ENCODE peak calls at places on chromosomes 2 and 18, in six cellular contexts. Y is K562, H is H1, Z is HCT116, T is GM12878, X is HepG2. R is an unnamed sample. For H3K27me3, the result is how much of the 10 kb centered on the place peaks cover.

GRCh38 chr2:199690225-199690624 is 160.8 kb downstream of the FTCDNL1 start:
- DNase-seq in Y (no peak), H (no peak), Z (no peak), T (no peak), X (no peak), R (no peak)

GRCh38 chr2:120439637-120440384 is 93.9 kb downstream of the INHBB start:
- DNase-seq in Y (no peak), H (no peak), Z (no peak), T (no peak), X (peak), R (no peak)

GRCh38 chr2:223058952-223059716 is 7.1 kb downstream of the KCNE4 start:
- DNase-seq in Y (peak), H (no peak), Z (no peak), T (no peak), X (peak), R (no peak)

GRCh38 chr2:241966671-241967070 is 97.1 kb downstream of the RTP5 start:
- DNase-seq in Y (no peak), H (no peak), Z (no peak), T (no peak), X (no peak), R (no peak)

GRCh38 chr2:216013080-216013909 is at the start of gene MREG:
- DNase-seq in Y (peak), H (peak), Z (peak), T (no peak), X (peak), R (peak)

GRCh38 chr2:140695163-140695562 is 1435.7 kb downstream of the LRP1B start:
- DNase-seq in Y (no peak), H (no peak), Z (peak), T (no peak), X (peak), R (peak)

GRCh38 chr2:165239230-165239629 is at the start of gene SCN2A:
- DNase-seq in Y (peak), H (no peak), Z (peak), T (no peak), X (peak), R (peak)

GRCh38 chr2:235768606-235769005 is 274.8 kb downstream of the AGAP1 start:
- DNase-seq in Y (no peak), H (no peak), Z (no peak), T (no peak), X (no peak), R (no peak)

GRCh38 chr2:52117299-52117698 is 1085.4 kb upstream of the NRXN1 start:
- DNase-seq in Y (no peak), H (no peak), Z (no peak), T (no peak), X (no peak), R (no peak)

GRCh38 chr2:167862787-167863186 is 384.6 kb downstream of the STK39 start:
- DNase-seq in Y (no peak), H (no peak), Z (no peak), T (peak), X (no peak), R (no peak)

GRCh38 chr2:217834057-217834620 is 168.7 kb downstream of the TNS1 start:
- DNase-seq in Y (no peak), H (no peak), Z (no peak), T (no peak), X (no peak), R (no peak)

GRCh38 chr18:45728341-45729010 is 4.5 kb downstream of the SLC14A1 start:
- DNase-seq in Y (no peak), H (no peak), Z (no peak), T (no peak), X (no peak), R (no peak)

GRCh38 chr2:207920721-207921120 is 104.6 kb downstream of the PLEKHM3 start:
- DNase-seq in Y (no peak), H (no peak), Z (no peak), T (no peak), X (no peak), R (no peak)

GRCh38 chr2:40304340-40304739 is 147.6 kb downstream of the SLC8A1 start:
- DNase-seq in Y (no peak), H (no peak), Z (no peak), T (no peak), X (no peak), R (no peak)

GRCh38 chr2:83420993-83421392 is 1038.1 kb downstream of the SUCLG1 start:
- DNase-seq in Y (no peak), H (no peak), Z (no peak), T (no peak), X (no peak), R (no peak)

GRCh38 chr2:129641371-129641770 is 338.1 kb upstream of the RAB6C start:
- DNase-seq in Y (no peak), H (no peak), Z (no peak), T (no peak), X (no peak), R (no peak)

GRCh38 chr2:18009891-18010290 is 131.4 kb downstream of the KCNS3 start:
- DNase-seq in Y (no peak), H (no peak), Z (no peak), T (no peak), X (no peak), R (no peak)

GRCh38 chr18:25349131-25349925 is 2.6 kb downstream of the ZNF521 start:
- DNase-seq in Y (no peak), H (no peak), Z (no peak), T (no peak), X (no peak), R (no peak)

GRCh38 chr18:25351280-25351772 is 640 bp downstream of the ZNF521 start:
- DNase-seq in Y (no peak), H (no peak), Z (no peak), T (no peak), X (no peak), R (no peak)

GRCh38 chr18:25349926-25350560 is 1.9 kb downstream of the ZNF521 start:
- DNase-seq in Y (no peak), H (no peak), Z (no peak), T (no peak), X (no peak), R (no peak)

GRCh38 chr18:25351773-25352628 is at the start of gene ZNF521:
- DNase-seq in Y (peak), H (peak), Z (peak), T (no peak), X (peak), R (peak)

GRCh38 chr18:25350561-25351201 is 1.3 kb downstream of the ZNF521 start:
- DNase-seq in Y (no peak), H (no peak), Z (no peak), T (no peak), X (no peak), R (no peak)
- H3K27me3 ChIP-seq in Y (under half), H (under half), Z (under half), T (under half), X (under half), R (under half)

DNA sequence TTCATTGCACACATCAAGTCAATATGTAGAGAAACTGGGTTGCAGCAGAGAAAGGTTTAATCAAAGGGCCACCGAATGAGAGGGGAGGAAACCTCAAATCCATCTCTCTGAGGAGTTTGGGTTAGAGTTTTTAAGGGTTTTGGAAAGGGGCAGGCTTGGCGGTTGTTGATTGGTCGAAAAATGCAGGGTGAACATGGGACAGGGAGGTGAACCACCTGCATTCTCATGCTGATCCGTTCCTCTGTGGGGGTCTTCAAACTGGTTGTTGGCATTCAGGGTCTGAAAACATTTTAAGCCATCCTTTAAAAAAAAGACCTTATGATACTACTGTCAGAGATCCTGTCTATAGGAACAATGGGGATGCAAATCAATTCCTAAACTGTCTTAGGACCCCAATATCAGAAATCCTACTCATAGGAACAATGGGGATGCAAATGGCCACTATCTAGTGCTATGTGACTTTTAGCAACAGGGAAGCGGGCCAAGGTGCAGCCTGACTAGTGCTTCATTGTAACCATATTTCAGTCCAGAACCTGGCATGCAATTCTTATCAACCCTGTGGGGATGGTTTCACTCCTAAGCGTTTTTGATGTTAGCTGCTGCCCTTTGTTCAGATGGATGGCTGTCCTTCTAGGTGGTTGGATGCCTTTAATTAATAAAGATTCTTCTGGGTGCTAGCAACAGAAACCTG is 120.1 kb upstream of the MGAT5 start:
- DNase-seq in Y (no peak), H (no peak), Z (no peak), T (no peak), X (no peak), R (no peak)
- TF ChIP-seq YY1 in Y (no peak), H (no peak), Z (no peak), T (no peak), X (no peak), R (no peak)

GRCh38 chr2:149739880-149740265 is 152.3 kb upstream of the MMADHC start:
- DNase-seq in Y (no peak), H (no peak), Z (no peak), T (no peak), X (no peak), R (no peak)

GRCh38 chr2:149740490-149740889 is 152.9 kb upstream of the MMADHC start:
- DNase-seq in Y (no peak), H (no peak), Z (no peak), T (no peak), X (no peak), R (no peak)

GRCh38 chr2:149737882-149738281 is 150.3 kb upstream of the MMADHC start:
- DNase-seq in Y (no peak), H (no peak), Z (no peak), T (no peak), X (no peak), R (no peak)

GRCh38 chr2:149738771-149739170 is 151.2 kb upstream of the MMADHC start:
- DNase-seq in Y (no peak), H (no peak), Z (no peak), T (no peak), X (no peak), R (no peak)

GRCh38 chr2:149739171-149739879 is 151.8 kb upstream of the MMADHC start:
- DNase-seq in Y (no peak), H (no peak), Z (no peak), T (no peak), X (no peak), R (no peak)
- TF ChIP-seq ZNF274 in Y (no peak), H (no peak), Z (no peak), T (no peak), X (no peak), R (no peak)

GRCh38 chr2:219569041-219569440 is 2.3 kb downstream of the OBSL1 start:
- DNase-seq in Y (no peak), H (no peak), Z (no peak), T (no peak), X (no peak), R (no peak)
- H3K27me3 ChIP-seq in Y (under half), H (under half), Z (under half), T (under half), X (under half), R (under half)

DNA sequence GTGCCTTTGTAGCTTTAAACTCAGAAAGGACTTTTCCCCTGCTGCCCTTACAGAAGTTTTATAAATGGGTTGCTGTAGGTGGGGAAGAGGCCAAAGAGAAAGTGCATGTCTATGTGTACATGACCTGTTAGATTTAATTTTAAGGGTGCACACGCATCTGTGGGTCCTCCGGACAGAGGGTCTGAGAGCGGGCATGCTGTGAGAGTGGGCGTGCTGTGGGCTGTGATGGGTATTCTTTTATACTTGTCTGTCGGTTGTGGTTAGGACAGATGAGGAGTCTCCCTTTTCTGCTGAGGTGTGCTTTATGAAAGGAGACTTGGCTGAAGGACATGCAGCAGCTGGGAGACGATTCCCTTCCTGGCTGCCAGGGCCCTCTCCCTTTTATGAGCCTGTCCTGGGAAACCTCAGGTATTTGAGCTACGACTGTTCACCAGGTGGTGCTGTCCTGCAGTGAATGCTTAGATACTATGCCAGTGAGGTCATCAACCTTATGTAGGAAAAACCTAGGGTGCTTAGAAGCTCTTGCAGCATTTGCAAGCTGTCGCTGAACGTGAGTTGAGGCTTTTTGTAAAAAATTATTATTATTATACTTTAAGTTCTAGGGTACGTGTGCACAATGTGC is 67.5 kb downstream of the TANC1 start:
- DNase-seq in Y (peak), H (peak), Z (peak), T (no peak), X (peak), R (peak)
- TF ChIP-seq YY1 in Y (no peak), H (no peak), Z (no peak), T (no peak), X (no peak), R (no peak)

GRCh38 chr2:176583530-176584101 is 314.4 kb downstream of the MTX2 start:
- DNase-seq in Y (no peak), H (no peak), Z (no peak), T (no peak), X (no peak), R (no peak)
- TF ChIP-seq ZNF274 in Y (no peak), H (no peak), Z (no peak), T (no peak), X (no peak), R (no peak)

GRCh38 chr2:70553584-70554337 is at the start of gene TGFA:
- DNase-seq in Y (peak), H (peak), Z (peak), T (no peak), X (peak), R (peak)
- H3K27me3 ChIP-seq in Y (half or more), H (under half), Z (under half), T (under half), X (under half), R (under half)

GRCh38 chr18:58611471-58612131 is 17.3 kb downstream of the ALPK2 start:
- DNase-seq in Y (no peak), H (peak), Z (no peak), T (no peak), X (no peak), R (peak)
- TF ChIP-seq YY1 in Y (no peak), H (peak), Z (no peak), T (no peak), X (no peak), R (no peak)

DNA sequence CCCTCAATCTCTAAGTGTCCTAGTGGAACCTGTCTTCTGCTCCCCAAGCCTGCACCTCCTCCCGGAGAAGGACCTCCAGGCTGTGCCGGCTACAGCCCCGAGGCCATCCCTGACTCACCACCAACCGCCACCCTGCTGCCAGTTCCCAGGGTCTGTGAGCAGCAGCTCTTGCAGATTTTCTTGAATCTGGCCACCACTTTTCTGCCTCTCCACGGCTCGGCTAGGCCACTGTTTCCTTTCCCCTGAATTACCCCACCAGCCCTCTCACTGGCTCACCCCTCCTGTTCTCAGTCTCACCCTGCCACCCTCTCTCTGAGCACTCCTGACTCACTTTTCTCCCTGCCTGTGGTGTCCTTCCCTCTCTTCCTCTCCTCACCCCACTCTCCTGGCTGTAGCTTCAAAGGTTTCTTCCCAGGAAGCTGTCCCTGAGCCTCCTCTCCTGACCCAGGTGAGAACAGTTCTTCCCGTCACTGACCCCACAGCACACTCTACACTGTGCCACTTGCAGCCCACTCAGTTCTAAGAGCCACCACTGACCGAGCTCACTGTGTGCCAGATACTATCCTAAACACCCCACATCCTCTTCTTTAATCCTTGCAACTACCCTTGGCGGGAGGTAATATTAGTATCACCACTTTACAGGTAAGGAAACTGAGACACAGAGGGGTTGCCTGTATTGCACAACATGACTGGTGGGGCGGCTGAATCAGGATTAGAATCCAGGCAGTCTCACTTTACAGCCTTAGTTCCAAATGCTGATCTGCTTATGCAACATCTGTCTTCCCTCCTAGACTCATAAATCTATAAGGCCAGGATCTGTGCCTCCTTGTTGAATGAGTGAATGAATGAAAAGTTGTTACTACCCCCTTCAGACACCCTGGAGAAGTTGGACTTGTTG is 111.6 kb downstream of the SMAD7 start:
- DNase-seq in Y (no peak), H (no peak), Z (no peak), T (no peak), X (no peak), R (no peak)
- TF ChIP-seq ZNF274 in Y (no peak), H (no peak), Z (no peak), T (no peak), X (no peak), R (no peak)

GRCh38 chr2:218881744-218882462 is 1.3 kb downstream of the WNT10A start:
- DNase-seq in Y (no peak), H (no peak), Z (no peak), T (no peak), X (no peak), R (no peak)
- H3K27me3 ChIP-seq in Y (under half), H (half or more), Z (under half), T (under half), X (under half), R (half or more)

R was measured in NT2/D1.